ENCODE peak calls at places on chromosomes 6 and 20, in four cellular contexts. D is K562, M is HCT116, X is HepG2. H is an unnamed sample.

GRCh38 chr6:119105262-119105661 is 26.8 kb upstream of the FAM184A start:
- DNase-seq in D (no peak), M (no peak), X (no peak), H (no peak)

GRCh38 chr6:37482356-37483292 is 17.1 kb downstream of the CCDC167 start:
- DNase-seq in D (no peak), M (no peak), X (no peak), H (no peak)

GRCh38 chr6:5085638-5086293 is 625 bp downstream of the PPP1R3G start:
- DNase-seq in D (no peak), M (no peak), X (no peak), H (no peak)

GRCh38 chr6:30759575-30760239 is 15.4 kb upstream of the IER3 start:
- DNase-seq in D (no peak), M (no peak), X (peak; percentile 97), H (no peak)

GRCh38 chr6:106927531-106928398 is 46.8 kb downstream of the CD24 start:
- DNase-seq in D (peak; percentile 47), M (no peak), X (peak; percentile 36), H (no peak)

GRCh38 chr6:156953478-156954146 is 176.4 kb downstream of the ARID1B start:
- DNase-seq in D (peak; percentile 43), M (peak; percentile 42), X (peak; percentile 95), H (no peak)

GRCh38 chr6:35601331-35602132 is 87.2 kb downstream of the FKBP5 start:
- DNase-seq in D (no peak), M (peak; percentile 72), X (peak; percentile 63), H (no peak)

GRCh38 chr6:84796343-84796742 is 31.9 kb upstream of the TBX18 start:
- DNase-seq in D (no peak), M (no peak), X (no peak), H (no peak)

GRCh38 chr6:36700812-36701211 is 3.2 kb downstream of the RAB44 start:
- DNase-seq in D (no peak), M (no peak), X (no peak), H (no peak)

GRCh38 chr20:64115171-64115911 is 8.0 kb upstream of the NPBWR2 start:
- DNase-seq in D (no peak), M (no peak), X (no peak), H (no peak)
- TF ChIP-seq SIN3A in D (no peak), M (no peak), X (no peak), H (no peak)

GRCh38 chr6:111253999-111254778 is 166.9 kb downstream of the SLC16A10 start:
- DNase-seq in D (no peak), M (no peak), X (no peak), H (no peak)
- TF ChIP-seq TCF7L2 in D (no peak), M (no peak), X (no peak), H (no peak)

GRCh38 chr6:163347021-163347446 is 67.5 kb upstream of the QKI start:
- DNase-seq in D (no peak), M (no peak), X (no peak), H (no peak)

GRCh38 chr6:163349696-163350095 is 64.8 kb upstream of the QKI start:
- DNase-seq in D (no peak), M (no peak), X (no peak), H (no peak)

GRCh38 chr6:163352011-163352685 is 62.4 kb upstream of the QKI start:
- DNase-seq in D (no peak), M (no peak), X (no peak), H (no peak)

GRCh38 chr6:163346529-163346961 is 68.0 kb upstream of the QKI start:
- DNase-seq in D (no peak), M (no peak), X (no peak), H (no peak)

DNA sequence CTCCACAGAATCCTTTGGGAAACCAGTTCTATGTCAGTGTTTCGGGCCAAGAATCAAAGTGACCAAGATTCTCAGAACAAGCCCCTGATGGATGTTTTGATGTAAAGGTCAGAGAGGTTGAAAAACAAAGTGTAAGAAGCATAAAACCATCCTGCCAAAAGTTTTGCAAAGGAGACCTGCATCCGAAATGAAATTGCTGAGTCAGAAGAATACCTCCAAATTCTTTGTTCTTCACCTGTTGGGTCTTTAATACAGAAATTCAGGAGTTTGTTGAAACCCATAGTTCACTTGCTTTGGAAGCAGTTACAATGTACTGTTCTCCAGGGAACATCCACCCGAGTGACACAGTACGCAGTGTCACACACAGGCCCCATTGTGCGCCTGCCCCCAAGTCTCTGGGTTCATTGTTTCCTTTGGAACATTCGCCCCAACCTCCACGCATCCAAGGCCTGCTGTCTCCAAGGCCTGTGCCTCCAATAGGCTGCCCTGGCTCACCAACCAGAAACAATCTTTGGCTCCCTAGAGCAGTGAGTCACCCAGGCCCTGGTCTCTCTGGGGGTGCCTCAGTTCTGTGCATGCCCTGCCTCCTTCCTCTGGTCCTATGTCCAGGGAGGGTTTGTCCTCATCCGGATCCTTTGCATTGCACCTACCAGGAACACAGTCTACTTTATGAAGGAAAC is 65.4 kb upstream of the QKI start:
- DNase-seq in D (no peak), M (no peak), X (no peak), H (no peak)
- TF ChIP-seq POLR2AphosphoS5 in D (no peak), M (no peak), X (no peak), H (no peak)

DNA sequence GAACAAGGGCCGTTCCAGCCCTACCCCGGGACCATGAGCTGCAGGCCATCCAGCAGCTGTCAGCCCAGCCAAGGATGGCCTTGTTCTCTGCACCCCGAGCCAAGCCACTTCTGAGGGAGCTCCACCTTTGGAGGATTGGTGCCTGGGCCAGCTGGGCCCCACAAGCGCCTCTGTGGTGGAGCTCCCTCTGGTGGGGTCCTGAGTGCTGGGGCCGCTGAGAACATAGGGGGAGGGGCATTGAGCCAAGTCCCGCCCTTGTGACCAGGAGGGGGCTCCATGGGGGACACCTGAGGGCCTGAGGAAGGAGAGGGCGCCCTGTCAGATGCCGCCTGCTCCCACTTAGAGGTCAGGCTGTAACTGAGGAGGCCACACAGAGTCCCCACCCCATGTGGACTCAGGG is 43.2 kb downstream of the YTHDF1 start:
- DNase-seq in D (peak; percentile 74), M (peak; percentile 15), X (peak; percentile 52), H (no peak)
- TF ChIP-seq SIN3A in D (no peak), M (no peak), X (no peak), H (no peak)

DNA sequence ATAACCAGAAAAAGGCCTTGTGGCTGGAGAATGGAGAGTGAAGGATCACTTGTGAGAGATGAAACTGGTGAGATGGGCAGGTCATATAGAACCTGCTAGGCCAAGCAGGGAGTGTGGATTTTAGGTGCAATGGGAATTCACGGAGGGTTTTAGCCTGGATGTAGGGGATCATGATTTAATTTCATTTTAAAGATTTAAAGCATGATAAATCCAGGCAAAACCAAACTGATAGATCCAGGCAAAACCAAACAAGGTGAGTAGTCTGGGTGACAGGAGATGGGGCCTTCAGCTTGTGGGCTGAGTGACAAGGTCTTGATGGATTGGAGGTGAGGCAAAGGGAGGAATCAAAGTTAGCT is 1.5 kb upstream of the PLCG1 start:
- DNase-seq in D (no peak), M (no peak), X (no peak), H (no peak)
- TF ChIP-seq TCF7L2 in D (no peak), M (no peak), X (no peak), H (no peak)

DNA sequence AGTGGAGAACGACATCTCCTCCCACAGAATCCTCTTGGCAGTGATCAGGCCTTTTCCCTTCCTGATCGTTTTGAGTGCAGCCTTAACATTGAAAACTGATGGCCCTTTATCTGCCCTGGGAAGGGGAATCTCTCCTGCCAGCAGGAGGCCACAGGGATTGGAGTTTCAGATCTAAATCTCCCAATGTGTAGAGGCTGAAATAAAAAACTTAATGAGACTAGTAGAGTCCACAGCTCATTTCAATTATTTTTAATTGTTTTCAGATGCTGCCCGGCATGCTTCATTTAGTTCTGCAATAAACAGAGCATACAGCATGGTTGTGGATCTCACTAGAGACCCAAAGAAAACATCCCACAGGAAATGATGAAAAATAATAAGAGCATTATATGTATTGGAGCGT is 662.2 kb upstream of the HS3ST5 start:
- DNase-seq in D (no peak), M (no peak), X (no peak), H (no peak)
- TF ChIP-seq POLR2AphosphoS5 in D (no peak), M (no peak), X (no peak), H (no peak)

GRCh38 chr20:64049887-64050260 is 435 bp upstream of the SOX18 start:
- DNase-seq in D (peak; percentile 71), M (no peak), X (no peak), H (no peak)
- TF ChIP-seq SIN3A in D (no peak), M (no peak), X (peak; percentile 64), H (no peak)

GRCh38 chr6:98586163-98586562 is 248.2 kb upstream of the POU3F2 start:
- DNase-seq in D (no peak), M (no peak), X (no peak), H (no peak)

GRCh38 chr6:98593676-98594075 is 240.7 kb upstream of the POU3F2 start:
- DNase-seq in D (no peak), M (no peak), X (no peak), H (no peak)

DNA sequence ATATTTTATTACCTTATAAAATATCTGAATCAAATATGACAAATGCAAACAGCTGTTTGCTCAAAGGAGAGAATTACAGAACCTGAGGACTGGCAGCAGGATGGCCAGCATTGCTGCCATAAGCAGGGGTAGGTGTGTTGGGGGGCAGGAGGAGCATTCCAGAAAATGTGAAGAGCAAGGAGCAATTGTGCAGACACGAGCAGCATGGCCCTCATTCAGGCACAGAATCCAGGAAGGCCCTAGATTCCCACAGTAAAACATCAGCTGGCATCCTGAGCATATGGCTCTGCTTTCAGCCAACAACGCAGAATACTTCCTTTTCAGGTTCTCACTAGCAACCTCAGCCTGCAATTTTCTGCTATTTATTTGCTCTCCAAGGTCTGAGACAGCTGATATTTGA is 243.4 kb upstream of the POU3F2 start:
- DNase-seq in D (no peak), M (no peak), X (no peak), H (no peak)
- TF ChIP-seq TCF7L2 in D (no peak), M (no peak), X (no peak), H (no peak)

GRCh38 chr6:26016326-26017275 is 54.0 kb downstream of the TRIM38 start:
- DNase-seq in D (no peak), M (no peak), X (no peak), H (no peak)
- TF ChIP-seq POLR2AphosphoS5 in D (no peak), M (no peak), X (no peak), H (no peak)

DNA sequence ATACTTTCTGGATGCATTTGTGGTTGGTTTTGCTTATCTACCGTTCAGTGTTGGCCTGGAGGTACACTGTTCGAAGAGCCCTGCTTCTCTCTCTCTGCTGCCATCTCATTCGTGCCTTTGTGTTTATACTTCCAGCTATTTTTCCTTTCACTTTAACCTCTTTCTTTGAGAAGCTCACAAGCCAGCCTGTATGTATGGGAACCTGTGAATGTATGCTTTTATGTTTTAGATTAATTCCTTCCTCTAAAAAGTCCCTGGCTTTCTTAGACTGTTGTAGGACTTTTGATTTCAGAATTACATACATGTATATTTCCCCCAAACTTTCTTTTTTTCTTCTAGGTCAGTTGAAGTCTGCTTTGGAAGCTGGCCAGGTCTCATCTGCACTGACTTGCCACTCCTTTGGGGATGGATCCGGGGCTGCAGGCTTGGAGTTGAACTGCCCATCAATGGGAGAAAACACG is 83.0 kb downstream of the SCAND1 start:
- DNase-seq in D (no peak), M (no peak), X (no peak), H (peak; percentile 36)
- TF ChIP-seq SIN3A in D (no peak), M (no peak), X (no peak), H (no peak)